ENCODE peak calls at places on chromosome 1, in four cellular contexts. One of them, this sample, is unnamed.

GRCh38 chr1:211695135-211695816 is 19.9 kb upstream of the NEK2 start:
- DNase-seq in H9: no peak
- DNase-seq in PC-3: no peak
- DNase-seq in trophoblast cell: no peak
- DNase-seq in this sample: no peak

GRCh38 chr1:76933847-76934657 is 66.8 kb downstream of the ST6GALNAC5 start:
- DNase-seq in H9: no peak
- DNase-seq in PC-3: no peak
- DNase-seq in trophoblast cell: no peak
- DNase-seq in this sample: no peak

GRCh38 chr1:109249654-109250401 is 489 bp downstream of the CELSR2 start:
- DNase-seq in H9: no peak
- DNase-seq in PC-3: no peak
- DNase-seq in trophoblast cell: no peak
- DNase-seq in this sample: no peak

GRCh38 chr1:203448521-203449061 is 27.0 kb upstream of the PRELP start:
- DNase-seq in H9: no peak
- DNase-seq in PC-3: no peak
- DNase-seq in trophoblast cell: peak; percentile 7
- DNase-seq in this sample: no peak

GRCh38 chr1:94236630-94237290 is 624 bp downstream of the ARHGAP29 start:
- DNase-seq in H9: peak; percentile 52
- DNase-seq in PC-3: peak; percentile 43
- DNase-seq in trophoblast cell: peak; percentile 66
- DNase-seq in this sample: no peak

GRCh38 chr1:21818661-21819060 is 6.6 kb downstream of the LDLRAD2 start:
- DNase-seq in H9: peak; percentile 84
- DNase-seq in PC-3: peak; percentile 41
- DNase-seq in trophoblast cell: peak; percentile 66
- DNase-seq in this sample: no peak

GRCh38 chr1:70034403-70034802 is 171.0 kb downstream of the LRRC40 start:
- DNase-seq in H9: peak; percentile 72
- DNase-seq in PC-3: peak; percentile 84
- DNase-seq in trophoblast cell: peak; percentile 28
- DNase-seq in this sample: peak; percentile 43

GRCh38 chr1:201771466-201771865 is 57.5 kb upstream of the IPO9 start:
- DNase-seq in H9: no peak
- DNase-seq in PC-3: no peak
- DNase-seq in trophoblast cell: no peak
- DNase-seq in this sample: no peak

GRCh38 chr1:150154143-150154542 is 4.4 kb downstream of the PLEKHO1 start:
- DNase-seq in H9: no peak
- DNase-seq in PC-3: no peak
- DNase-seq in trophoblast cell: no peak
- DNase-seq in this sample: no peak

GRCh38 chr1:203524824-203525223 is 30.9 kb downstream of the OPTC start:
- DNase-seq in H9: no peak
- DNase-seq in PC-3: no peak
- DNase-seq in trophoblast cell: no peak
- DNase-seq in this sample: no peak

GRCh38 chr1:64469121-64469520 is 808 bp upstream of the CACHD1 start:
- DNase-seq in H9: peak; percentile 50
- DNase-seq in PC-3: no peak
- DNase-seq in trophoblast cell: no peak
- DNase-seq in this sample: no peak

GRCh38 chr1:67013573-67013972 is 40.4 kb downstream of the SLC35D1 start:
- DNase-seq in H9: no peak
- DNase-seq in PC-3: peak; percentile 41
- DNase-seq in trophoblast cell: no peak
- DNase-seq in this sample: no peak

GRCh38 chr1:110967256-110967655 is 3.5 kb upstream of the LRIF1 start:
- DNase-seq in H9: no peak
- DNase-seq in PC-3: no peak
- DNase-seq in trophoblast cell: no peak
- DNase-seq in this sample: no peak

GRCh38 chr1:201692307-201693018 is 136.5 kb upstream of the IPO9 start:
- DNase-seq in H9: no peak
- DNase-seq in PC-3: no peak
- DNase-seq in trophoblast cell: peak; percentile 46
- DNase-seq in this sample: no peak

GRCh38 chr1:22876359-22877111 is 96.1 kb downstream of the LACTBL1 start:
- DNase-seq in H9: no peak
- DNase-seq in PC-3: peak; percentile 9
- DNase-seq in trophoblast cell: no peak
- DNase-seq in this sample: no peak

GRCh38 chr1:59768752-59769411 is 45.9 kb upstream of the HOOK1 start:
- DNase-seq in H9: no peak
- DNase-seq in PC-3: no peak
- DNase-seq in trophoblast cell: no peak
- DNase-seq in this sample: no peak

GRCh38 chr1:79124756-79125155 is 118.2 kb upstream of the ADGRL4 start:
- DNase-seq in H9: no peak
- DNase-seq in PC-3: peak; percentile 7
- DNase-seq in trophoblast cell: no peak
- DNase-seq in this sample: no peak

GRCh38 chr1:65097081-65097480 is 50.9 kb upstream of the AK4 start:
- DNase-seq in H9: no peak
- DNase-seq in PC-3: no peak
- DNase-seq in trophoblast cell: no peak
- DNase-seq in this sample: no peak

GRCh38 chr1:24108334-24109165 is 3.4 kb downstream of the MYOM3 start:
- DNase-seq in H9: no peak
- DNase-seq in PC-3: peak; percentile 68
- DNase-seq in trophoblast cell: peak; percentile 59
- DNase-seq in this sample: peak; percentile 60

GRCh38 chr1:150516050-150516591 is 569 bp downstream of the FALEC start:
- DNase-seq in H9: peak; percentile 41
- DNase-seq in PC-3: peak; percentile 24
- DNase-seq in trophoblast cell: no peak
- DNase-seq in this sample: no peak

GRCh38 chr1:205703072-205703471 is 22.8 kb upstream of the SLC45A3 start:
- DNase-seq in H9: no peak
- DNase-seq in PC-3: no peak
- DNase-seq in trophoblast cell: no peak
- DNase-seq in this sample: no peak

GRCh38 chr1:180881806-180882509 is 30.7 kb upstream of the KIAA1614 start:
- DNase-seq in H9: no peak
- DNase-seq in PC-3: peak; percentile 51
- DNase-seq in trophoblast cell: peak; percentile 68
- DNase-seq in this sample: peak; percentile 1

GRCh38 chr1:10082785-10083479 is 50.2 kb downstream of the UBE4B start:
- DNase-seq in H9: no peak
- DNase-seq in PC-3: no peak
- DNase-seq in trophoblast cell: peak; percentile 87
- DNase-seq in this sample: no peak

GRCh38 chr1:24742090-24742938 is 2.9 kb upstream of the CLIC4 start:
- DNase-seq in H9: peak; percentile 79
- DNase-seq in PC-3: no peak
- DNase-seq in trophoblast cell: peak; percentile 95
- DNase-seq in this sample: peak; percentile 34

GRCh38 chr1:41799205-41799604 is 119.5 kb downstream of the HIVEP3 start:
- DNase-seq in H9: no peak
- DNase-seq in PC-3: no peak
- DNase-seq in trophoblast cell: no peak
- DNase-seq in this sample: no peak
- H2AFZ ChIP-seq in H9: no peak overlapping the region
- H2AFZ ChIP-seq in PC-3: no peak overlapping the region
- H2AFZ ChIP-seq in trophoblast cell: no peak overlapping the region
- H2AFZ ChIP-seq in this sample: no peak overlapping the region

GRCh38 chr1:238738942-238739341 is 647.4 kb upstream of the CHRM3 start:
- DNase-seq in H9: no peak
- DNase-seq in PC-3: no peak
- DNase-seq in trophoblast cell: no peak
- DNase-seq in this sample: no peak
- H2AFZ ChIP-seq in H9: no peak overlapping the region
- H2AFZ ChIP-seq in PC-3: no peak overlapping the region
- H2AFZ ChIP-seq in trophoblast cell: no peak overlapping the region
- H2AFZ ChIP-seq in this sample: no peak overlapping the region

GRCh38 chr1:230641346-230641745 is 935 bp upstream of the COG2 start:
- DNase-seq in H9: no peak
- DNase-seq in PC-3: peak; percentile 60
- DNase-seq in trophoblast cell: no peak
- DNase-seq in this sample: no peak
- H2AFZ ChIP-seq in H9: no peak overlapping the region
- H2AFZ ChIP-seq in PC-3: no peak overlapping the region
- H2AFZ ChIP-seq in trophoblast cell: peak overlapping the region; percentile 35
- H2AFZ ChIP-seq in this sample: peak overlapping the region; percentile 84

GRCh38 chr1:154615411-154615810 is 7.4 kb upstream of the ADAR start:
- DNase-seq in H9: no peak
- DNase-seq in PC-3: no peak
- DNase-seq in trophoblast cell: peak; percentile 86
- DNase-seq in this sample: no peak
- H2AFZ ChIP-seq in H9: no peak overlapping the region
- H2AFZ ChIP-seq in PC-3: no peak overlapping the region
- H2AFZ ChIP-seq in trophoblast cell: no peak overlapping the region
- H2AFZ ChIP-seq in this sample: no peak overlapping the region

GRCh38 chr1:244952280-244952933 is 88.1 kb upstream of the HNRNPU start:
- DNase-seq in H9: no peak
- DNase-seq in PC-3: no peak
- DNase-seq in trophoblast cell: no peak
- DNase-seq in this sample: no peak
- H2AFZ ChIP-seq in H9: no peak overlapping the region
- H2AFZ ChIP-seq in PC-3: peak overlapping the region; percentile 45
- H2AFZ ChIP-seq in trophoblast cell: no peak overlapping the region
- H2AFZ ChIP-seq in this sample: no peak overlapping the region

DNA sequence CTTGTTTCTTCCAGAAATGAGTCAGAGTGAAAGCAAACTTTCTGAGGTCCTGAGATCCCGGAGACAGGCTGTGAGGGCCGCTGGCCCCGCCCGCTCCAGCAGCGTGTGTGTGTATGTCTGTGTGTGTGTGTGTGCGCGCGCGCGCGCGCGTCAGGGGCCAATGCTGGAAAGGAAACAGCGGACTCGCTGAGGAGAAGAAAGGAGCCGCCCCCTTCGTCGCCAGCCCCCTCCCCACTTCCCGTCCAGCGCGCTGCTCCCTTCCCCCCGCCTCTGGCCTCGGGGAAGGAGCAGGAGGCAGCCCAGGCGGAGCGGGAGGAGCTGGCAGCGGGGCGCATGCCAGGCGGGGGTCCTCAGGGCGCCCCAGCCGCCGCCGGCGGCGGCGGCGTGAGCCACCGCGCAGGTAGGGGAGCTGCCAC is at the start of gene DISC1:
- DNase-seq in H9: peak; percentile 94
- DNase-seq in PC-3: peak; percentile 97
- DNase-seq in trophoblast cell: peak; percentile 81
- DNase-seq in this sample: peak; percentile 93
- H2AFZ ChIP-seq in H9: peak within 1 kb of the TSS; percentile 87
- H2AFZ ChIP-seq in PC-3: peak within 1 kb of the TSS; percentile 98
- H2AFZ ChIP-seq in trophoblast cell: peak within 1 kb of the TSS; percentile 70
- H2AFZ ChIP-seq in this sample: peak within 1 kb of the TSS; percentile 98

This sample was measured in PC-9.